ENCODE peak calls at places on chromosomes 4 and X, in four cellular contexts. One of them, this sample, is unnamed.

GRCh38 chr4:54318904-54319303 is 89.8 kb downstream of the PDGFRA start:
- DNase-seq in DMS 273 treated with DMSO at 0.1 percent for 48 hours: no peak
- DNase-seq in KG1: peak; percentile 51
- DNase-seq in renal cortical epithelial cell: peak; percentile 29
- DNase-seq in this sample: no peak

GRCh38 chr4:11446156-11446811 is 17.6 kb upstream of the HS3ST1 start:
- DNase-seq in renal cortical epithelial cell: peak; percentile 70
- DNase-seq in KG1: no peak
- DNase-seq in DMS 273 treated with DMSO at 0.1 percent for 48 hours: no peak
- DNase-seq in this sample: no peak

GRCh38 chrX:41029332-41029731 is 55.9 kb upstream of the USP9X start:
- DNase-seq in DMS 273 treated with DMSO at 0.1 percent for 48 hours: no peak
- DNase-seq in KG1: no peak
- DNase-seq in renal cortical epithelial cell: no peak
- DNase-seq in this sample: no peak

GRCh38 chr4:15034071-15034764 is 31.9 kb downstream of the CPEB2 start:
- DNase-seq in DMS 273 treated with DMSO at 0.1 percent for 48 hours: no peak
- DNase-seq in KG1: no peak
- DNase-seq in renal cortical epithelial cell: peak; percentile 71
- DNase-seq in this sample: no peak

GRCh38 chrX:133437356-133437755 is 22.1 kb upstream of the GPC4 start:
- DNase-seq in renal cortical epithelial cell: no peak
- DNase-seq in DMS 273 treated with DMSO at 0.1 percent for 48 hours: no peak
- DNase-seq in KG1: no peak
- DNase-seq in this sample: no peak

GRCh38 chr4:16844796-16845586 is 53.5 kb downstream of the LDB2 start:
- DNase-seq in renal cortical epithelial cell: peak; percentile 68
- DNase-seq in DMS 273 treated with DMSO at 0.1 percent for 48 hours: no peak
- DNase-seq in KG1: no peak
- DNase-seq in this sample: no peak

GRCh38 chr4:132642196-132642817 is 506.8 kb upstream of the PCDH10 start:
- DNase-seq in DMS 273 treated with DMSO at 0.1 percent for 48 hours: peak; percentile 2
- DNase-seq in renal cortical epithelial cell: peak; percentile 39
- DNase-seq in KG1: peak; percentile 21
- DNase-seq in this sample: no peak

GRCh38 chr4:38583102-38583501 is 80.9 kb upstream of the KLF3 start:
- DNase-seq in renal cortical epithelial cell: peak; percentile 62
- DNase-seq in KG1: no peak
- DNase-seq in DMS 273 treated with DMSO at 0.1 percent for 48 hours: no peak
- DNase-seq in this sample: no peak

GRCh38 chrX:74063426-74064155 is 240.4 kb upstream of the ZCCHC13 start:
- DNase-seq in KG1: no peak
- DNase-seq in renal cortical epithelial cell: no peak
- DNase-seq in DMS 273 treated with DMSO at 0.1 percent for 48 hours: no peak
- DNase-seq in this sample: no peak

GRCh38 chr4:85744950-85745349 is 270.0 kb downstream of the ARHGAP24 start:
- DNase-seq in DMS 273 treated with DMSO at 0.1 percent for 48 hours: no peak
- DNase-seq in KG1: no peak
- DNase-seq in renal cortical epithelial cell: no peak
- DNase-seq in this sample: no peak

GRCh38 chrX:56762707-56763555 is 33.9 kb downstream of the NBDY start:
- DNase-seq in KG1: no peak
- DNase-seq in renal cortical epithelial cell: peak; percentile 7
- DNase-seq in DMS 273 treated with DMSO at 0.1 percent for 48 hours: no peak
- DNase-seq in this sample: no peak

GRCh38 chrX:140190441-140191108 is 225.3 kb upstream of the CXorf66 start:
- DNase-seq in KG1: no peak
- DNase-seq in renal cortical epithelial cell: peak; percentile 19
- DNase-seq in DMS 273 treated with DMSO at 0.1 percent for 48 hours: no peak
- DNase-seq in this sample: no peak

GRCh38 chr4:180455226-180455625 is 1788.0 kb upstream of the TENM3 start:
- DNase-seq in renal cortical epithelial cell: no peak
- DNase-seq in DMS 273 treated with DMSO at 0.1 percent for 48 hours: no peak
- DNase-seq in KG1: no peak
- DNase-seq in this sample: no peak

GRCh38 chr4:8737601-8738279 is 133.9 kb downstream of the HMX1 start:
- DNase-seq in renal cortical epithelial cell: no peak
- DNase-seq in DMS 273 treated with DMSO at 0.1 percent for 48 hours: no peak
- DNase-seq in KG1: no peak
- DNase-seq in this sample: no peak

GRCh38 chr4:43014266-43014665 is 121.8 kb downstream of the GRXCR1 start:
- DNase-seq in DMS 273 treated with DMSO at 0.1 percent for 48 hours: no peak
- DNase-seq in renal cortical epithelial cell: no peak
- DNase-seq in KG1: no peak
- DNase-seq in this sample: no peak

GRCh38 chrX:37905436-37906147 is 58.2 kb upstream of the DYNLT3 start:
- DNase-seq in renal cortical epithelial cell: peak; percentile 38
- DNase-seq in DMS 273 treated with DMSO at 0.1 percent for 48 hours: peak; percentile 18
- DNase-seq in KG1: no peak
- DNase-seq in this sample: no peak

GRCh38 chr4:54099959-54100606 is at the start of gene GSX2:
- DNase-seq in DMS 273 treated with DMSO at 0.1 percent for 48 hours: no peak
- DNase-seq in renal cortical epithelial cell: no peak
- DNase-seq in KG1: no peak
- DNase-seq in this sample: no peak

GRCh38 chr4:85747871-85748491 is 273.0 kb downstream of the ARHGAP24 start:
- DNase-seq in renal cortical epithelial cell: peak; percentile 88
- DNase-seq in KG1: peak; percentile 50
- DNase-seq in DMS 273 treated with DMSO at 0.1 percent for 48 hours: peak; percentile 41
- DNase-seq in this sample: no peak

GRCh38 chr4:161577604-161578301 is 586.0 kb downstream of the FSTL5 start:
- DNase-seq in DMS 273 treated with DMSO at 0.1 percent for 48 hours: peak; percentile 21
- DNase-seq in renal cortical epithelial cell: no peak
- DNase-seq in KG1: no peak
- DNase-seq in this sample: no peak

GRCh38 chr4:86816463-86817107 is 32.6 kb downstream of the SLC10A6 start:
- DNase-seq in KG1: no peak
- DNase-seq in DMS 273 treated with DMSO at 0.1 percent for 48 hours: no peak
- DNase-seq in renal cortical epithelial cell: no peak
- DNase-seq in this sample: no peak

GRCh38 chr4:117154251-117154650 is 68.9 kb upstream of the TRAM1L1 start:
- DNase-seq in renal cortical epithelial cell: no peak
- DNase-seq in DMS 273 treated with DMSO at 0.1 percent for 48 hours: no peak
- DNase-seq in KG1: no peak
- DNase-seq in this sample: no peak

GRCh38 chrX:129690435-129690834 is 35.7 kb upstream of the APLN start:
- DNase-seq in KG1: no peak
- DNase-seq in DMS 273 treated with DMSO at 0.1 percent for 48 hours: no peak
- DNase-seq in renal cortical epithelial cell: no peak
- DNase-seq in this sample: no peak

GRCh38 chrX:149908308-149908707 is 21.1 kb upstream of the HSFX4 start:
- DNase-seq in renal cortical epithelial cell: no peak
- DNase-seq in KG1: no peak
- DNase-seq in DMS 273 treated with DMSO at 0.1 percent for 48 hours: no peak
- DNase-seq in this sample: no peak

GRCh38 chrX:139826065-139827044 is 106.5 kb downstream of the ATP11C start:
- DNase-seq in KG1: no peak
- DNase-seq in renal cortical epithelial cell: peak; percentile 11
- DNase-seq in DMS 273 treated with DMSO at 0.1 percent for 48 hours: no peak
- DNase-seq in this sample: no peak

GRCh38 chr4:118281611-118282442 is 71.0 kb downstream of the PRSS12 start:
- DNase-seq in renal cortical epithelial cell: peak; percentile 72
- DNase-seq in KG1: no peak
- DNase-seq in DMS 273 treated with DMSO at 0.1 percent for 48 hours: peak; percentile 12
- DNase-seq in this sample: no peak

GRCh38 chr4:22434895-22435294 is 81.0 kb downstream of the ADGRA3 start:
- DNase-seq in DMS 273 treated with DMSO at 0.1 percent for 48 hours: no peak
- DNase-seq in KG1: no peak
- DNase-seq in renal cortical epithelial cell: peak; percentile 71
- DNase-seq in this sample: peak; percentile 31

GRCh38 chrX:115047715-115048114 is 30.3 kb upstream of the IL13RA2 start:
- DNase-seq in DMS 273 treated with DMSO at 0.1 percent for 48 hours: no peak
- DNase-seq in KG1: no peak
- DNase-seq in renal cortical epithelial cell: peak; percentile 18
- DNase-seq in this sample: no peak

GRCh38 chr4:107253090-107253489 is 217.0 kb upstream of the DKK2 start:
- DNase-seq in KG1: no peak
- DNase-seq in renal cortical epithelial cell: no peak
- DNase-seq in DMS 273 treated with DMSO at 0.1 percent for 48 hours: no peak
- DNase-seq in this sample: no peak

GRCh38 chrX:47483310-47484268 is 567 bp upstream of the ZNF41 start:
- DNase-seq in DMS 273 treated with DMSO at 0.1 percent for 48 hours: no peak
- DNase-seq in renal cortical epithelial cell: peak; percentile 9
- DNase-seq in KG1: peak; percentile 6
- DNase-seq in this sample: no peak

This sample was measured in epithelial cell of proximal tubule.